ENCODE peak calls at places on chromosomes 16 and 17, in four cellular contexts. Y is A549, F is HepG2, J is GM12878. U is an unnamed sample. For H3K4me1, the result is how much of the 10 kb centered on the place peaks cover.

GRCh38 chr17:79878346-79878745 is 39.1 kb upstream of the CBX4 start:
- DNase-seq in F (no peak), Y (no peak), J (no peak), U (peak)

GRCh38 chr17:77444653-77445029 is 303.9 kb downstream of the SEC14L1 start:
- DNase-seq in J (peak), F (no peak), Y (no peak), U (no peak)

GRCh38 chr16:9258423-9259051 is 167.1 kb downstream of the HAPSTR1 start:
- DNase-seq in Y (peak), F (peak), J (no peak), U (peak)

GRCh38 chr17:41864498-41864836 is 756 bp downstream of the KLHL11 start:
- DNase-seq in F (no peak), J (no peak), Y (no peak), U (no peak)

GRCh38 chr17:3914319-3914685 is 2.0 kb downstream of the P2RX1 start:
- DNase-seq in J (peak), F (no peak), Y (no peak), U (no peak)

GRCh38 chr16:66133641-66134402 is 232.7 kb upstream of the CDH5 start:
- DNase-seq in Y (no peak), F (no peak), J (no peak), U (no peak)

GRCh38 chr16:88967800-88968588 is 9.0 kb downstream of the CBFA2T3 start:
- DNase-seq in F (no peak), Y (no peak), J (peak), U (no peak)

GRCh38 chr17:59199398-59199797 is 10.4 kb upstream of the SMG8 start:
- DNase-seq in Y (no peak), F (no peak), J (no peak), U (no peak)

GRCh38 chr17:63440127-63440769 is 5.9 kb downstream of the CYB561 start:
- DNase-seq in F (no peak), J (no peak), Y (no peak), U (peak)

GRCh38 chr16:543301-544164 is 16.0 kb downstream of the CAPN15 start:
- DNase-seq in F (peak), Y (no peak), J (no peak), U (peak)

GRCh38 chr16:83779881-83780280 is 27.9 kb upstream of the HSBP1 start:
- DNase-seq in J (no peak), Y (no peak), F (no peak), U (peak)

GRCh38 chr16:87337247-87337646 is 20.1 kb upstream of the C16orf95 start:
- DNase-seq in Y (no peak), F (no peak), J (no peak), U (peak)

GRCh38 chr16:4341250-4341649 is 9.9 kb downstream of the PAM16 start:
- DNase-seq in Y (no peak), J (no peak), F (no peak), U (no peak)

GRCh38 chr17:50947844-50948514 is 81.8 kb upstream of the TOB1 start:
- DNase-seq in F (no peak), J (no peak), Y (peak), U (peak)

GRCh38 chr16:7518158-7518557 is 185.5 kb downstream of the RBFOX1 start:
- DNase-seq in F (no peak), Y (no peak), J (no peak), U (no peak)

GRCh38 chr16:15032547-15033308 is 23.1 kb downstream of the NTAN1 start:
- DNase-seq in J (no peak), F (no peak), Y (no peak), U (no peak)

GRCh38 chr17:75856062-75856681 is 1.0 kb upstream of the WBP2 start:
- DNase-seq in Y (peak), F (peak), J (no peak), U (no peak)

GRCh38 chr17:39132192-39132600 is 19.2 kb downstream of the PLXDC1 start:
- DNase-seq in J (no peak), Y (peak), F (no peak), U (no peak)

GRCh38 chr16:50887500-50887899 is 145.6 kb downstream of the CYLD start:
- DNase-seq in F (no peak), Y (no peak), J (no peak), U (no peak)

GRCh38 chr17:36647598-36647997 is 46.2 kb downstream of the MRM1 start:
- DNase-seq in F (no peak), Y (no peak), J (no peak), U (no peak)
- TF ChIP-seq PBX3 in F (no peak), Y (no peak), J (no peak), U (no peak)

GRCh38 chr17:48441862-48442261 is 11.8 kb upstream of the SKAP1 start:
- DNase-seq in Y (no peak), F (no peak), J (no peak), U (no peak)
- H3K4me1 ChIP-seq in Y (under half), F (under half), J (half or more), U (under half)

GRCh38 chr17:30230596-30231125 is 4.8 kb downstream of the SLC6A4 start:
- DNase-seq in Y (no peak), F (no peak), J (no peak), U (no peak)
- TF ChIP-seq SMC3 in Y (no peak), F (no peak), J (no peak), U (no peak)

GRCh38 chr16:57113664-57114063 is 21.3 kb downstream of the CPNE2 start:
- DNase-seq in Y (no peak), F (no peak), J (no peak), U (no peak)

GRCh38 chr16:57111420-57111819 is 19.0 kb downstream of the CPNE2 start:
- DNase-seq in F (no peak), Y (no peak), J (no peak), U (no peak)

GRCh38 chr16:57113042-57113453 is 20.7 kb downstream of the CPNE2 start:
- DNase-seq in J (no peak), Y (no peak), F (no peak), U (no peak)

GRCh38 chr16:57110937-57111336 is 18.6 kb downstream of the CPNE2 start:
- DNase-seq in J (no peak), Y (no peak), F (no peak), U (no peak)

DNA sequence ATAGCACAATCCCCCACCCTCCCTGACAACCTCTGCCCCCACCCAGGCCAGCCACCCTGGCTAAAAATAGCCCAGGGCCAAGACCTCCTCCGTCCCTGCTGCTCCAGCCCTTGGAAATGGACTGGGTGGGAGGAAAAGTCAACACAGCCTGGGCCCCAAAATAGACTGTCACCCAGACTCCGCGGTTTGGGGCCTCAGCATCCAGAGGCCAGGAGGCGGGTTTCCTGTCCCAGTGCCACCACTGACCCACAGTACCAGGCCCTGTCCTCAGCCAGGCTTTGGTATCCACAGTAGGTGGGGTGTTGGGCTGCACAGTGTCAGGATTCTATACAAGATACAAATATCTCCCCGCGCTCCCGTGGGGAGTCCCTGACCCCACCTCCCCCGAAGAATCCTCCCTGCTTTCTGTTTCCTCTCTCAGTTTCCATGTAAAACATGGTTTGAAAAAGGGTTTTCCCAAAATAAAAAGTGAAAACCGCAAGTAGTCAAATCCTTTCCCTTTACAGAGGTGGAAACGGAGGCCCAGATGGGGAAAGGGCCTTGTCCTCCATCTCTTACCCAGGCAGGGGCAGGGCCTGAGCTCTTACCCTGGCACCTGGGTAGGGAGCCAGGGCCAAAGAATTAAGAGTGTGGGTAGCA is 20.1 kb downstream of the CPNE2 start:
- DNase-seq in Y (no peak), J (no peak), F (no peak), U (no peak)
- TF ChIP-seq PBX3 in Y (no peak), J (no peak), F (no peak), U (no peak)

GRCh38 chr16:85031451-85031850 is 3.9 kb downstream of the KIAA0513 start:
- DNase-seq in Y (no peak), F (no peak), J (no peak), U (no peak)
- H3K4me1 ChIP-seq in Y (under half), F (under half), J (under half), U (under half)

DNA sequence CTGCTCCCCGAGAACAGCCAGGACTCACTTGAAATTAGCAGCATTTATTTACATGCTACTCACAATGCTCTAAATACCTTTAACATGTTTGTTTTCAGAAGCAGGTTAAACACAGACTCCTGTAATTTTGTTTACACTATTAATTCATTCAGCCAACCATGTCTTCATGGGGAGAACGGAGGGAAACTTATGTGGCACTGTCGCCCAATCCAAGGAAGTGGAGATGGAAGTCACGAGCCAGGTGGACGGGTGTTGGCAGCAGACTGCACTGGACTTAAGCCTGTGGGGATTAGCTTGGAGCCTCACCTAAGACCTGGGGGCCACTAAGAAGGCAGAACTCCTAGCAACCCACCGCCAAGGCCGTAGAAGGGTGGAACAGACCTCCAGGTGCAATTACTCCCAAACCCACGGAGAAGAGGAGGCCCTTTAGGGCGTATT is 8.8 kb upstream of the GFAP start:
- DNase-seq in J (no peak), F (no peak), Y (no peak), U (no peak)
- TF ChIP-seq SMC3 in J (no peak), F (no peak), Y (no peak), U (no peak)

DNA sequence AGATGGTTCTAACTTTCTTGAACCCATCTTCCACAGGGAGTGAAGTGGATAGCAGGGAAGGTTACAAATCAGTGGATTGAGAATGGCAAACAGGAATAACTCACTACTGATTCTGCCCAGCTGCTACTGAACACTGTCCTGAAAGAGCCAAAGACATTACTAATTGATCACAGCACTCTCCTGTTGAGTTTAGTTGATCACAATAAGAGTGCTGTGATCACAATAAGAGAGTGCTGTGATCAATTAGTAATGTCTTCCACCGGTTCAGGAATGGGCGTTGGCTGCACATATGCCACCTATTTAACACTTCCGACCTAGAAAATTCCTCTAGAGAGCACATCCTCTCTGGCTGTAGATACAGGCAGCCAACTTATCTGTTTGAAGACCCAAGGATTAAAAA is 11.4 kb downstream of the CFAP97D1 start:
- DNase-seq in Y (peak), F (peak), J (no peak), U (peak)
- TF ChIP-seq PBX3 in Y (no peak), F (no peak), J (no peak), U (no peak)

GRCh38 chr17:29042026-29042678 is 789 bp upstream of the PIPOX start:
- DNase-seq in Y (no peak), J (no peak), F (no peak), U (no peak)
- H3K4me1 ChIP-seq in Y (under half), J (under half), F (half or more), U (under half)

GRCh38 chr16:62079236-62079635 is 43.0 kb upstream of the CDH8 start:
- DNase-seq in F (no peak), J (no peak), Y (no peak), U (no peak)

DNA sequence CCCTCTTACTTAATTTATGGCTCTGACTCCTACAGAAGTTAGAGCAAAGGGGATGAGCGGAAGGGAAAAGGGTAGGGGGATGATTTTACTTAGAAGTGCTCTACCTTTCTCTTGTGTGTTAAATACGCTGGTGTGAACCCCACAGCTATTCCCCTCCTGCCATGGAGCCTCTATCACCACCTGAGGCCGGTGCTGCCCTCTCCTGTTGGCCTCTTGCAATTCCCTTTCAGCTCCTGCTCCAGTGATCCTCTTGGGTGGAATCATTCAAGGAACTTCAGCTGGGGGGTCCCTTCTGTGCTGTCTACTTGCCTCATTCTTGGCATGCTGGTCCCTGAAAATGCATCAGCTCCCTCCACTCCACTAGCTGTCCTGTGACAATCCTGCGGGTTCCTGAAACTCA is 41.8 kb upstream of the CDH8 start:
- DNase-seq in Y (peak), J (no peak), F (no peak), U (peak)
- TF ChIP-seq SMC3 in Y (no peak), J (peak), F (peak), U (no peak)

GRCh38 chr17:2050246-2050866 is 4.5 kb upstream of the HIC1 start:
- DNase-seq in F (no peak), J (no peak), Y (peak), U (peak)
- TF ChIP-seq PBX3 in F (no peak), J (no peak), Y (no peak), U (no peak)